ENCODE peak calls at places on chromosome 1, in four cellular contexts. One of them, this sample, is unnamed.

GRCh38 chr1:71668059-71668458 is 587.2 kb upstream of the ZRANB2 start:
- DNase-seq in AG10803: no peak
- DNase-seq in cardiac fibroblast: no peak
- DNase-seq in keratinocyte: no peak
- DNase-seq in this sample: no peak

GRCh38 chr1:53584446-53585102 is 125.4 kb downstream of the DMRTB1 start:
- DNase-seq in AG10803: no peak
- DNase-seq in cardiac fibroblast: no peak
- DNase-seq in keratinocyte: no peak
- DNase-seq in this sample: no peak

GRCh38 chr1:51728611-51729155 is 111.8 kb downstream of the OSBPL9 start:
- DNase-seq in AG10803: peak
- DNase-seq in cardiac fibroblast: no peak
- DNase-seq in keratinocyte: no peak
- DNase-seq in this sample: no peak

GRCh38 chr1:9827558-9828185 is 3.9 kb upstream of the CLSTN1 start:
- DNase-seq in AG10803: no peak
- DNase-seq in cardiac fibroblast: peak
- DNase-seq in keratinocyte: no peak
- DNase-seq in this sample: no peak

GRCh38 chr1:206472454-206472853 is 2.2 kb downstream of the IKBKE start:
- DNase-seq in AG10803: peak
- DNase-seq in cardiac fibroblast: peak
- DNase-seq in keratinocyte: no peak
- DNase-seq in this sample: no peak

GRCh38 chr1:46301406-46302090 is 1.9 kb downstream of the LRRC41 start:
- DNase-seq in AG10803: peak
- DNase-seq in cardiac fibroblast: peak
- DNase-seq in keratinocyte: no peak
- DNase-seq in this sample: no peak

GRCh38 chr1:7538033-7538432 is 233.1 kb upstream of the VAMP3 start:
- DNase-seq in AG10803: no peak
- DNase-seq in cardiac fibroblast: peak
- DNase-seq in keratinocyte: no peak
- DNase-seq in this sample: no peak

GRCh38 chr1:10578070-10578469 is 103.3 kb downstream of the PEX14 start:
- DNase-seq in AG10803: no peak
- DNase-seq in cardiac fibroblast: no peak
- DNase-seq in keratinocyte: no peak
- DNase-seq in this sample: no peak

GRCh38 chr1:205344010-205344808 is 12.5 kb downstream of the KLHDC8A start:
- DNase-seq in AG10803: no peak
- DNase-seq in cardiac fibroblast: no peak
- DNase-seq in keratinocyte: no peak
- DNase-seq in this sample: no peak

GRCh38 chr1:161738627-161739287 is 10.8 kb upstream of the DUSP12 start:
- DNase-seq in AG10803: peak
- DNase-seq in cardiac fibroblast: peak
- DNase-seq in keratinocyte: no peak
- DNase-seq in this sample: no peak

GRCh38 chr1:24699628-24700027 is 45.6 kb upstream of the CLIC4 start:
- DNase-seq in AG10803: no peak
- DNase-seq in cardiac fibroblast: peak
- DNase-seq in keratinocyte: no peak
- DNase-seq in this sample: no peak

GRCh38 chr1:69710484-69710883 is 142.8 kb downstream of the LRRC7 start:
- DNase-seq in AG10803: peak
- DNase-seq in cardiac fibroblast: peak
- DNase-seq in keratinocyte: no peak
- DNase-seq in this sample: no peak

GRCh38 chr1:86860020-86860419 is 53.9 kb downstream of the SELENOF start:
- DNase-seq in AG10803: no peak
- DNase-seq in cardiac fibroblast: no peak
- DNase-seq in keratinocyte: no peak
- DNase-seq in this sample: no peak

GRCh38 chr1:167161762-167162161 is 58.9 kb upstream of the POU2F1 start:
- DNase-seq in AG10803: no peak
- DNase-seq in cardiac fibroblast: no peak
- DNase-seq in keratinocyte: no peak
- DNase-seq in this sample: no peak

GRCh38 chr1:47409311-47410085 is 6.6 kb upstream of the FOXE3 start:
- DNase-seq in AG10803: peak
- DNase-seq in cardiac fibroblast: peak
- DNase-seq in keratinocyte: no peak
- DNase-seq in this sample: no peak

GRCh38 chr1:36328713-36329112 is 5.3 kb upstream of the EVA1B start:
- DNase-seq in AG10803: no peak
- DNase-seq in cardiac fibroblast: peak
- DNase-seq in keratinocyte: no peak
- DNase-seq in this sample: no peak

GRCh38 chr1:9315411-9316079 is 22.9 kb downstream of the SPSB1 start:
- DNase-seq in AG10803: peak
- DNase-seq in cardiac fibroblast: peak
- DNase-seq in keratinocyte: no peak
- DNase-seq in this sample: no peak

GRCh38 chr1:106344494-106344893 is 712.0 kb upstream of the PRMT6 start:
- DNase-seq in AG10803: no peak
- DNase-seq in cardiac fibroblast: no peak
- DNase-seq in keratinocyte: no peak
- DNase-seq in this sample: no peak

GRCh38 chr1:209485167-209485566 is 98.3 kb upstream of the CAMK1G start:
- DNase-seq in AG10803: peak
- DNase-seq in cardiac fibroblast: peak
- DNase-seq in keratinocyte: peak
- DNase-seq in this sample: no peak

DNA sequence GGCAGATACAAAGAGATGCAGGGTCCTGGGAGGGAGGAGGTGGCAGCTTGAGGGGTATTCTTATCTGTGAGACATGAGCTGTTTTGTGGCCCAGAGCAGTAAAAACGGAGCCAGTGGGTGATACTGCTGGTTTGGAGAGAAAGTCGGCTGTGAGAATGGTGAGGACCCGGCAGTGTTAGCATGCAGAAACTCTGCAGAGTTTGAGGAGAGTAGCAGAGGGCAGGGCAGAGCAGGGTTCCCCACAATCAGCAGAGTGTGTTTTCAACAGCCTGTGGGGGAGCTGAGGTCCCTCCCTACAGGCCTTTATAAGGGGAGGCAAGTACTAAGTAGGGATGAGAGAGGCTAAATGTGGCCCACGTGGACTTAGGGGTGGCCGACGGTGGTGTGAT is 423 bp downstream of the SLAMF8 start:
- DNase-seq in AG10803: no peak
- DNase-seq in cardiac fibroblast: no peak
- DNase-seq in keratinocyte: no peak
- DNase-seq in this sample: no peak
- H3K4me3 ChIP-seq in AG10803: no peak
- H3K4me3 ChIP-seq in cardiac fibroblast: no peak
- H3K4me3 ChIP-seq in keratinocyte: no peak
- H3K4me3 ChIP-seq in this sample: no peak

GRCh38 chr1:182035097-182035770 is 26.3 kb downstream of the ZNF648 start:
- DNase-seq in AG10803: no peak
- DNase-seq in cardiac fibroblast: no peak
- DNase-seq in keratinocyte: no peak
- DNase-seq in this sample: no peak
- TF ChIP-seq CTCF in AG10803: peak
- TF ChIP-seq CTCF in cardiac fibroblast: no peak
- TF ChIP-seq CTCF in keratinocyte: no peak
- TF ChIP-seq CTCF in this sample: peak

GRCh38 chr1:29133861-29134694 is 10.4 kb upstream of the TMEM200B start:
- DNase-seq in AG10803: no peak
- DNase-seq in cardiac fibroblast: no peak
- DNase-seq in keratinocyte: no peak
- DNase-seq in this sample: no peak
- H3K4me3 ChIP-seq in AG10803: no peak
- H3K4me3 ChIP-seq in cardiac fibroblast: no peak
- H3K4me3 ChIP-seq in keratinocyte: no peak
- H3K4me3 ChIP-seq in this sample: no peak

GRCh38 chr1:239091537-239091936 is 294.8 kb upstream of the CHRM3 start:
- DNase-seq in AG10803: no peak
- DNase-seq in cardiac fibroblast: no peak
- DNase-seq in keratinocyte: no peak
- DNase-seq in this sample: no peak
- TF ChIP-seq CTCF in AG10803: no peak
- TF ChIP-seq CTCF in cardiac fibroblast: no peak
- TF ChIP-seq CTCF in keratinocyte: no peak
- TF ChIP-seq CTCF in this sample: no peak

DNA sequence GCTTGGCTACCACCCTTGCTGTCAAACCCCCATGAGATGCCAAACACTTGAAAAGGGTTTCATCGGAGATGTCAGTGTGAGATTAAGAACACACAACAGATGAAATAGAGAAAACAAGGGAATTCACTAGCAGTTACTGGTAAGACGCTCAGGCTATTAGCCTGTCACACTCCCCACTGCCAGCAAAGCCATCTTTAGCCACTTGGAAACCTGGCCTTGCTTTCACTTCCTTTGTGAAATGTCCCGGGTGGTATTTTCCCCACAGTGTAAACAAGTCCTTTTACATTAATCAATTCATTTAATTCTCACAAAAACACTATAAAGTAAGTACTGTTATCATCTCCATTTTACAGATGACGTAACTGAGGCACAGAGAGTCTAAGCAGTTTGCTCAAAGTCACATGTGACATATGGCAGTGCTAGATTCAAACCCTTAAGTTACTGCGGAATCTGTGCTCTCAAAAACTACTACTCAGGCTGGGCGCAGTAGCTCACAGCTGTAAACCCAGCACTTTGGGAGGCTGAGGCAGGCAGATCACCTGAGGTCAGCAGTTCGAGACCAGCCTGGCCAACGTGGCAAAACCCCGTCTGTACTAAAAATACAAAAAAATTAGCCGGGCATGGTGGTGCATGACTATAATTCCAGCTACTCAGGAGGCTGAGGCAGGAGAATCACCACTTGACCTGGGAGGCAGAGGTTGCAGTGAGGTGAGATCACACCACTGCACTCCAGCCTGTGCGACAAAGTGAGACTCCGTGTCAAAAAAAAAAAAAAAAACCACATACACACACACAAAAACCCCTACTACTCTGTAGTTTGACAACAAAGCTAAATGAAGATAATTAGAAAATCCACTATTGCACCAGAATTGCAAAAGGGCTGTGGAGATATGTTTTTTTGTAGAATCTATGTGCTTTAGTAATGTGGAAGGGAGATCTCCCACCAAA is 32.6 kb upstream of the KHDRBS1 start:
- DNase-seq in AG10803: no peak
- DNase-seq in cardiac fibroblast: no peak
- DNase-seq in keratinocyte: no peak
- DNase-seq in this sample: no peak
- H3K4me3 ChIP-seq in AG10803: no peak
- H3K4me3 ChIP-seq in cardiac fibroblast: no peak
- H3K4me3 ChIP-seq in keratinocyte: no peak
- H3K4me3 ChIP-seq in this sample: no peak

DNA sequence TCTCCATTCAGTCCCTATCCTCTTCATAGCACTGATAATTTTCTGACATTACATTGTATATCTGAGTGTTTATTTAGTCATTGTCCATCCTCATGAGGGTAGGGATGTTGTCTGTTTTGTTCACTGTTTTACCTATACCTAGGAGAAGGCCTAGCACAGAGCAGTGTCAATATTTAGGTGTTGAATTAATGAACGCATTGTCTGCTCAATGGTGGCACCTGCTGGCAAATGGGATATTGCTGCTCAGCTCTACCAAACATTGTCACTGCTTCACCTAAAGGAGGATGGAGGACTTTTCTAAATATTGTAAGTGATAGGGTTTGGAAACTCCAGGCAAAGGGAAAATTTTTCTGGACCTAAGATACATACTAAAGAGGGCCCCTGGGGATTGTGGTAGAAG is 243.9 kb downstream of the RRAGC start:
- DNase-seq in AG10803: no peak
- DNase-seq in cardiac fibroblast: no peak
- DNase-seq in keratinocyte: no peak
- DNase-seq in this sample: no peak
- TF ChIP-seq CTCF in AG10803: no peak
- TF ChIP-seq CTCF in cardiac fibroblast: no peak
- TF ChIP-seq CTCF in keratinocyte: peak
- TF ChIP-seq CTCF in this sample: no peak

GRCh38 chr1:212045981-212046380 is 10.4 kb downstream of the DTL start:
- DNase-seq in AG10803: peak
- DNase-seq in cardiac fibroblast: no peak
- DNase-seq in keratinocyte: no peak
- DNase-seq in this sample: no peak
- H3K4me3 ChIP-seq in AG10803: no peak
- H3K4me3 ChIP-seq in cardiac fibroblast: no peak
- H3K4me3 ChIP-seq in keratinocyte: no peak
- H3K4me3 ChIP-seq in this sample: no peak